ENCODE peak calls at places on chromosomes 13 and 19, in eight cellular contexts. A is neural progenitor cell; U is suprapubic skin; F is transverse colon; S is fibroblast of lung; E is CD8-positive, alpha-beta T cell; R is spleen; Y is GM23248. L is an unnamed sample. For H3K4me1 and H3K27me3, the result is how much of the 10 kb centered on the place peaks cover.

GRCh38 chr19:16363852-16364230 is 39.2 kb downstream of the KLF2 start:
- DNase-seq in U (no peak), A (no peak), Y (no peak), E (no peak), R (peak), S (no peak), F (no peak), L (no peak)

GRCh38 chr13:48125794-48126228 is 30.9 kb upstream of the MED4 start:
- DNase-seq in E (no peak), F (no peak), R (no peak), Y (peak), A (no peak), S (peak), U (no peak), L (peak)

GRCh38 chr13:32878172-32878571 is 138.1 kb upstream of the KL start:
- DNase-seq in F (no peak), U (no peak), Y (peak), A (no peak), R (no peak), S (no peak), E (no peak), L (no peak)

GRCh38 chr13:36343766-36344165 is 2.4 kb downstream of the SPART start:
- DNase-seq in U (no peak), F (no peak), E (no peak), S (no peak), Y (no peak), A (no peak), R (no peak), L (no peak)

GRCh38 chr19:11284535-11284934 is 11.4 kb upstream of the TSPAN16 start:
- DNase-seq in A (peak), S (no peak), E (no peak), F (no peak), R (no peak), Y (no peak), U (no peak), L (no peak)

GRCh38 chr19:18292460-18292809 is 11.0 kb upstream of the JUND start:
- DNase-seq in Y (no peak), A (no peak), F (no peak), E (no peak), U (no peak), R (no peak), S (no peak), L (peak)

GRCh38 chr19:2534374-2535050 is 58.6 kb downstream of the GADD45B start:
- DNase-seq in Y (no peak), F (no peak), S (no peak), E (no peak), R (peak), A (no peak), U (no peak), L (no peak)

GRCh38 chr13:101552797-101553196 is 100.3 kb downstream of the ITGBL1 start:
- DNase-seq in U (no peak), A (no peak), R (no peak), E (no peak), F (no peak), Y (peak), S (peak), L (no peak)

GRCh38 chr13:44211753-44212152 is 161.9 kb upstream of the SERP2 start:
- DNase-seq in S (no peak), U (no peak), E (no peak), A (no peak), R (no peak), Y (no peak), F (no peak), L (no peak)

GRCh38 chr19:45523642-45524256 is 16.5 kb downstream of the VASP start:
- DNase-seq in U (peak), R (peak), F (peak), Y (peak), E (peak), A (peak), S (peak), L (peak)

GRCh38 chr19:50551713-50552187 is 16.5 kb downstream of the LRRC4B start:
- DNase-seq in Y (peak), A (peak), F (no peak), R (no peak), S (no peak), U (no peak), E (no peak), L (no peak)

GRCh38 chr13:109666656-109667448 is 119.5 kb downstream of the IRS2 start:
- DNase-seq in Y (peak), E (no peak), U (no peak), F (no peak), S (no peak), R (no peak), A (no peak), L (no peak)
- H3K4me3 ChIP-seq in Y (no peak), E (no peak), U (no peak), F (no peak), S (no peak), R (no peak), A (no peak), L (no peak)

GRCh38 chr19:658916-659839 is 3.8 kb downstream of the RNF126 start:
- DNase-seq in U (no peak), S (no peak), E (no peak), R (peak), Y (peak), F (peak), A (no peak), L (no peak)
- H3K4me1 ChIP-seq in U (half or more), S (under half), E (half or more), R (half or more), Y (under half), F (under half), A (under half), L (under half)

GRCh38 chr13:113562866-113563265 is 21.7 kb upstream of the TFDP1 start:
- DNase-seq in R (no peak), Y (no peak), F (no peak), U (no peak), A (no peak), E (no peak), S (no peak), L (no peak)

GRCh38 chr13:113560645-113561416 is 23.7 kb upstream of the TFDP1 start:
- DNase-seq in U (no peak), S (no peak), E (no peak), R (peak), F (no peak), A (no peak), Y (no peak), L (no peak)

GRCh38 chr13:113559901-113560644 is 24.5 kb upstream of the TFDP1 start:
- DNase-seq in F (no peak), U (no peak), Y (no peak), A (no peak), E (no peak), S (no peak), R (peak), L (no peak)

GRCh38 chr13:113561417-113562084 is 23.0 kb upstream of the TFDP1 start:
- DNase-seq in R (peak), A (no peak), Y (no peak), S (no peak), E (no peak), U (no peak), F (no peak), L (no peak)

DNA sequence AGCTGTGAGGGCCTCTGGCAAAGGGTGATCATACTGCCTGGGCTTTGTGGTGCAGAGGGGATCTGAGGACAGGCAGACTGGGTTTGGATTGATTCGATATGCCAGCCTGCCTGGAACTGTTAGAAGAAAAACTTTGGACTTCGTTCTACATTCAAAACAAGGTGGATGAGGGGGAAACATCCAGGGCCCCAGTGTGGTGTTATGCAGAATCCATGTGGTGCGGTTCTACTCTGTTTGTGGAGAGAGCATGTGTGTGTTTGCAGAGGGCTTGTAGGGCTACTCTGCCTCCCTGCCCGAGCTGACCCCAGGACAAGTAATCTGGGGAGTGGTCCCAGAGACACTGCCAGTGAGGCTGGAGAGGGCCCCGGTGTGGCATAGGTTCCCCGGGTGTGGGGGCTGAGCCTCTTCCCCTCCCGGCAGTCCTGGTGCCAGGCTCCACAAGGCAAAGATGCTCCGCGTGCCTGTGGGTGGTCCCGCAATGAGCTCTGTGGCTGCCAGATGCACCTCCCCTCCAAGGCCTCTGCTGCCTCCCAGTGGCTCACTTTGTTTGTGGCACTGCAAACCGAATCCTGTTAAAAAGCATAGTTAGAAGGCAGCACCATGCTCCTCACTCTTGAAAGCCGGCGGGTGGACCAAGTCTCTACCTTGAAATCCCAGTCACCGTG is 22.3 kb upstream of the TFDP1 start:
- DNase-seq in U (no peak), E (peak), A (peak), Y (peak), R (peak), F (peak), S (peak), L (peak)
- H3K27me3 ChIP-seq in U (under half), E (under half), A (under half), Y (under half), R (under half), F (under half), S (under half), L (under half)

DNA sequence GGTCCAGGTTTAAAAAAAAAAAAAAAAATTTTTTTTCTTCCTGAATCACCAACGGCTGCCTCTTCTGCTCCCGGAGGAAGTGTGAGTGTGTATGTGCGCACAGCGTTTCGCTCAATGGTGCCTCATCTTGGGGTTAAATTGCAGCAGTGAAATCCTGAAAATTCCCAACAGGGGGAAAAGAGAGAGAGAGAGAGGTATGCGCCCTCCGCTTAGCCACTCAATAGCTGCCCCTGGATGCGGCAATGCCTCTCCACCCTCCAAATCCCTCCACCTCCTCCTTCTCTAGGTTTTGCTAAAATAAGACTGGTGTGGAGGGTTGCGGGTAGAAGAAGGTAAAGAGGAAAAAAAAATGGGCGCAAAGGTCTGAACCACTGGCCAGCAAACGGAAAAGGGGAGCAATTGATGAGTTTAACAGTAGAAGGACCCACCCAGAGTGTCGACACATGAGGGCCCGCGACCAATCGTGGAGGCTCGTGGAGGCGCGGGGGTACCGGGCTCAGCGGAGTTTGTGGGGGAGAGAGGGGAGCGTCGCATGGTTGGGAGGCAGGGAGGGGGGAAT is 853 bp upstream of the CACNA1A start:
- DNase-seq in R (no peak), E (no peak), A (peak), S (no peak), Y (peak), U (no peak), F (no peak), L (no peak)
- H3K4me3 ChIP-seq in R (no peak), E (no peak), A (peak), S (peak), Y (peak), U (no peak), F (no peak), L (no peak)

GRCh38 chr19:4059931-4060620 is 6.6 kb downstream of the ZBTB7A start:
- DNase-seq in E (peak), Y (peak), R (peak), A (no peak), F (peak), U (peak), S (no peak), L (peak)

GRCh38 chr19:4061683-4062575 is 4.8 kb downstream of the ZBTB7A start:
- DNase-seq in U (peak), A (no peak), Y (peak), E (no peak), S (no peak), F (peak), R (peak), L (peak)

GRCh38 chr19:4061178-4061682 is 5.5 kb downstream of the ZBTB7A start:
- DNase-seq in A (no peak), F (peak), S (no peak), Y (peak), R (peak), U (peak), E (no peak), L (peak)

GRCh38 chr19:4059493-4059880 is 7.2 kb downstream of the ZBTB7A start:
- DNase-seq in R (no peak), E (no peak), Y (peak), S (no peak), F (peak), A (no peak), U (no peak), L (peak)

DNA sequence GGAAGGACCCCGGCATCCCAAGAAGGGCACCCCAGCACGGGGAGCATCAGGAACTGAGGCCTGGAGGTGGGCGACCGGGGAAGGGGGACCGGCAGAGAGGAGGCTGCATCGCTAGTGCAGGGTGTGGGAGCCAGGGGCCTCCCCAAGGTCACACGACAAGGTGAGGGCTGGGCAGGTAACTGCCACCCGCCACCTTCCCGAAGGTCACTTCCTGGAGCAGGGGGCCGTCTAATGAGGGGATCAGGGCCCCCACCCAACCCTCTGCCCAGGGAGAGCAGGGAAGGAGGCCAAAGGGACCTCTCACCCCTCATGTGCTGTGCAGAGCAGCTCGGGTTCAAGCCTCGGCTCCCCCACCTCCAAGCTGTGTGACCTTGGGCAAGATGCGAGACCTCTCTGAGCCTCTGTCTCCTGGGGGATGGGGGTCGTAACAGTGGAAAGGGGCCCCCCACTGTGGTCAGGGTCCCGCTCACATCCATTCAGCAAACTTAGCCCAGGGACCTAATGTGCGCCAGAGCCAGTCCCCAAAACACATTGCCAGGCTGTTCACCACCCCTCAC is 6.0 kb downstream of the ZBTB7A start:
- DNase-seq in S (no peak), U (no peak), A (no peak), Y (no peak), R (peak), E (no peak), F (peak), L (peak)
- H3K4me1 ChIP-seq in S (half or more), U (half or more), A (under half), Y (half or more), R (half or more), E (half or more), F (half or more), L (under half)

L was measured in small intestine.